ENCODE peak calls at places on chromosomes 1 and 21, in four cellular contexts. One of them, this sample, is unnamed.

GRCh38 chr1:204513117-204513716 is 3.0 kb upstream of the MDM4 start:
- DNase-seq in psoas muscle: no peak
- DNase-seq in sigmoid colon: no peak
- DNase-seq in Panc1: no peak
- DNase-seq in this sample: peak; percentile 78

GRCh38 chr1:41392528-41392924 is 31.3 kb downstream of the FOXO6 start:
- DNase-seq in psoas muscle: no peak
- DNase-seq in sigmoid colon: no peak
- DNase-seq in Panc1: no peak
- DNase-seq in this sample: no peak

GRCh38 chr1:234535763-234536515 is 57.0 kb upstream of the TARBP1 start:
- DNase-seq in psoas muscle: peak; percentile 77
- DNase-seq in sigmoid colon: peak; percentile 93
- DNase-seq in Panc1: no peak
- DNase-seq in this sample: peak; percentile 84

GRCh38 chr1:32337855-32338636 is 2.0 kb upstream of the MARCKSL1 start:
- DNase-seq in psoas muscle: no peak
- DNase-seq in sigmoid colon: no peak
- DNase-seq in Panc1: no peak
- DNase-seq in this sample: peak; percentile 70

GRCh38 chr1:55823521-55824296 is 608.5 kb upstream of the USP24 start:
- DNase-seq in psoas muscle: no peak
- DNase-seq in sigmoid colon: no peak
- DNase-seq in Panc1: no peak
- DNase-seq in this sample: no peak

GRCh38 chr1:56508523-56508983 is 70.8 kb downstream of the PLPP3 start:
- DNase-seq in psoas muscle: peak; percentile 76
- DNase-seq in sigmoid colon: peak; percentile 76
- DNase-seq in Panc1: no peak
- DNase-seq in this sample: peak; percentile 54

GRCh38 chr21:26405735-26406361 is 167.2 kb downstream of the CYYR1 start:
- DNase-seq in psoas muscle: no peak
- DNase-seq in sigmoid colon: no peak
- DNase-seq in Panc1: no peak
- DNase-seq in this sample: no peak

GRCh38 chr1:10459185-10459584 is 9.4 kb downstream of the CORT start:
- DNase-seq in psoas muscle: no peak
- DNase-seq in sigmoid colon: no peak
- DNase-seq in Panc1: no peak
- DNase-seq in this sample: no peak

GRCh38 chr1:247681288-247681897 is 1.9 kb upstream of the OR13G1 start:
- DNase-seq in psoas muscle: no peak
- DNase-seq in sigmoid colon: no peak
- DNase-seq in Panc1: peak; percentile 46
- DNase-seq in this sample: no peak

GRCh38 chr1:205480349-205481278 is 23.9 kb upstream of the CDK18 start:
- DNase-seq in psoas muscle: no peak
- DNase-seq in sigmoid colon: no peak
- DNase-seq in Panc1: no peak
- DNase-seq in this sample: no peak

GRCh38 chr1:86832409-86832808 is 81.5 kb downstream of the SELENOF start:
- DNase-seq in psoas muscle: no peak
- DNase-seq in sigmoid colon: no peak
- DNase-seq in Panc1: no peak
- DNase-seq in this sample: no peak

GRCh38 chr1:112462953-112463279 is 45.8 kb upstream of the WNT2B start:
- DNase-seq in psoas muscle: no peak
- DNase-seq in sigmoid colon: no peak
- DNase-seq in Panc1: no peak
- DNase-seq in this sample: no peak

GRCh38 chr1:112466078-112466660 is 42.6 kb upstream of the WNT2B start:
- DNase-seq in psoas muscle: peak; percentile 97
- DNase-seq in sigmoid colon: peak; percentile 98
- DNase-seq in Panc1: peak; percentile 64
- DNase-seq in this sample: peak; percentile 96

GRCh38 chr1:112461200-112461871 is 47.4 kb upstream of the WNT2B start:
- DNase-seq in psoas muscle: no peak
- DNase-seq in sigmoid colon: no peak
- DNase-seq in Panc1: no peak
- DNase-seq in this sample: no peak

GRCh38 chr1:112464501-112464900 is 44.3 kb upstream of the WNT2B start:
- DNase-seq in psoas muscle: no peak
- DNase-seq in sigmoid colon: no peak
- DNase-seq in Panc1: no peak
- DNase-seq in this sample: no peak

GRCh38 chr1:112465122-112465521 is 43.6 kb upstream of the WNT2B start:
- DNase-seq in psoas muscle: no peak
- DNase-seq in sigmoid colon: no peak
- DNase-seq in Panc1: no peak
- DNase-seq in this sample: no peak
- H3K27ac ChIP-seq in psoas muscle: no peak overlapping the region
- H3K27ac ChIP-seq in sigmoid colon: peak overlapping the region; percentile 81
- H3K27ac ChIP-seq in Panc1: no peak overlapping the region
- H3K27ac ChIP-seq in this sample: peak overlapping the region; percentile 70

DNA sequence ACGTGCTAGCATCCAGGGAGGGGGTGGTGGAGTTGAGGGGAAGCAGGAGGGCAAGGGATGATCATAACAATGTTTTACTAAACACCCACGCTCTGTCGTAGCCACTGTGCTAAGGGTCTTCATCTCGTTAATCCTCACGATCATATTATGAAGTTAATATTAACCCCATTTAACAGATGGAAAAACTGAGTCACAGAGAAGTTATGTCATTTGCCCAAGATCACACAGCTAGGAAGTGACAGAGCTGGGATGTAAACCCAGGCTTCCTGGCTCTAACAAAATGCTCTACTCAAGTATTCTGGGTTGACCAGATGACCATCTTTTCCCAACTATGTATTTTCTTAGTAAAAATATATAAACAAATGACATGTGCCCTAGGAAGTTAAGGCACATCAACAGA is 88.7 kb downstream of the TAS1R2 start:
- DNase-seq in psoas muscle: no peak
- DNase-seq in sigmoid colon: no peak
- DNase-seq in Panc1: no peak
- DNase-seq in this sample: no peak
- TF ChIP-seq CTCF in psoas muscle: no peak
- TF ChIP-seq CTCF in sigmoid colon: no peak
- TF ChIP-seq CTCF in Panc1: no peak
- TF ChIP-seq CTCF in this sample: no peak

DNA sequence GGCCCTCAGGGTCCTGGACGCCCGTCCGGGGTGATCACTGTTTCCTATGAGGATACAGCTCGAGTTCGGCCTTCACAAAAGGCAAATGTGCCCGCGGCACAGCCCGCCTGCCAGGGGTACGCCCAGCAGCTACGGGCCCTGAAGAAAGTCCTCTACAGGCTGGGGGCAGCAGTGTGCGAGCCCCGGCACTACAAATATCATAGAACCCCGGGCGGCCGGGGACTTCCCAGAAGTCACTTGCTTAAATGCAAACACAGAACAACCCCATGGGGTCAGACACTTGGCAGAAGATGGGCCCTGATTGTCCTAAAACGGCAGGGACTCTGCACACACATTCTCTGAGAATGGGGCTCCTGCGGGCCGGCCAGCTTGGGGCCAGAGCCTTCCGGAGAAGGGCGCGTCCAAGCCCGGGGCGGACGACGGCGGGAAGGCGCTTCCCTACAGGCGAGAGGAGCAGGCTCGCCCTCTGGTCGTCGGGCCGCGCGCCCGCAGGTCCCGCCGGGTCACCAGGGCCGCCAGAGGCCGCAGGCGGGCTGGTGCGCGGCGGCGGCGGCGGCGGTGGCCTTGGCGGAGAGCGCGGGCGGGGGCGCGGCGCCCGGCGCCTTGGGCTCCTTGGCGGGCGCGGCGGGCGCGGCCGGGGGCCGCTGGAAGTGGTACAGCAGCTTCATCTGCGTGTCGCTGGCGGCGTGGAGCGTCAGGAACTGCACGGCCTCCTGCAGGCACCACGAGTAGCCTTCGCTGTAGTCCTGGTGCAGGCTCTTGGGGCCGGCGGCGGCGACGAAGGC is 905 bp downstream of the HES5 start:
- DNase-seq in psoas muscle: no peak
- DNase-seq in sigmoid colon: no peak
- DNase-seq in Panc1: no peak
- DNase-seq in this sample: no peak
- H3K27ac ChIP-seq in psoas muscle: peak overlapping the region; percentile 52
- H3K27ac ChIP-seq in sigmoid colon: no peak overlapping the region
- H3K27ac ChIP-seq in Panc1: peak overlapping the region; percentile 31
- H3K27ac ChIP-seq in this sample: peak overlapping the region; percentile 18

GRCh38 chr1:156130578-156130942 is 16.0 kb downstream of the LMNA start:
- DNase-seq in psoas muscle: no peak
- DNase-seq in sigmoid colon: no peak
- DNase-seq in Panc1: no peak
- DNase-seq in this sample: no peak
- TF ChIP-seq CTCF in psoas muscle: no peak
- TF ChIP-seq CTCF in sigmoid colon: no peak
- TF ChIP-seq CTCF in Panc1: no peak
- TF ChIP-seq CTCF in this sample: peak; percentile 16

GRCh38 chr1:99786751-99787501 is 20.5 kb upstream of the FRRS1 start:
- DNase-seq in psoas muscle: no peak
- DNase-seq in sigmoid colon: no peak
- DNase-seq in Panc1: no peak
- DNase-seq in this sample: no peak
- H3K27ac ChIP-seq in psoas muscle: no peak overlapping the region
- H3K27ac ChIP-seq in sigmoid colon: no peak overlapping the region
- H3K27ac ChIP-seq in Panc1: no peak overlapping the region
- H3K27ac ChIP-seq in this sample: no peak overlapping the region

DNA sequence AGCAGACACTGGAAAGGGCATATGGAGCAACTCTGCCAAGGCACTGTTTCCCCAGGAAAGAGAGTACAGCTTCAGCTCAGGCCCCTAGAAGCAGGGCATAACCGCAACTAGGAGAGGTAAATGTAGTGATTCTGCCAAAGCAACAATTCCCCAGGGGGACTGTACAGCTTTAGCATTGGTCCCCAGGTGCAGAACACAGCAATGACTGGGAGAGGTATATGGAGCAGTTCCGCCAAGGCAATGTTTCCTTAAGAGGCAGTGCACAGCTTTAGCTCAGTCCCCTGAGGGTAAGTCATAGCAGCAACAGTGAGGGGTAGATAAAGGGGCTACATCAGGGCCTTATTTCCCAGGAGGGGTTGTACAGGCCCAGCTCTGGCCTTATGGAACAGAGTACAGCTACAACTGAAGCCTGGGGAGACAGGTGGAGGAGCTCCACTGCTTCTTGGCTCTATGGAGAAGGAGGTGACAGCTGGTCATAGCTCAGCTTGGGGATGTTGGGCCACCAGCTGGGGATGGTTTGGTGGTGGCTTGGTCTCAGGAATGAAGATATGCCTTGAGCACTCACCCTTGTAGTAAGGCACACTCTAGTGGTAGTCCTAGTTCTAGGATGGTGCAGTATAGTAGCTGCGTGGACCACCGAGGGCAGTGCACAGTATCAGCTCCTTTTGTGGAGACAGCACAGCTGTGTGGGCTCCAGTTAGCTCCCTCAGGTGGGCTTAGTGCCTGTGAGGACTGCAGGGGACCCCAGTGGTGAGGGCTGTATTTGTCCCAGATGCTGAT is 582.7 kb downstream of the PTPRC start:
- DNase-seq in psoas muscle: no peak
- DNase-seq in sigmoid colon: no peak
- DNase-seq in Panc1: no peak
- DNase-seq in this sample: no peak
- TF ChIP-seq CTCF in psoas muscle: no peak
- TF ChIP-seq CTCF in sigmoid colon: no peak
- TF ChIP-seq CTCF in Panc1: no peak
- TF ChIP-seq CTCF in this sample: no peak

This sample was measured in lower lobe of right lung.